ENCODE peak calls at places on chromosomes 16 and 17, in five cellular contexts. H, X, Z, P and Q are unnamed samples.

GRCh38 chr17:16928406-16929280 is 43.3 kb downstream of the TNFRSF13B start:
- DNase-seq in H (no peak), X (no peak), Z (no peak), P (no peak), Q (no peak)

GRCh38 chr16:8867483-8868271 is 1.1 kb downstream of the CARHSP1 start:
- DNase-seq in H (peak), X (peak), Z (no peak), P (peak), Q (no peak)

GRCh38 chr16:85617948-85618347 is 4.8 kb downstream of the GSE1 start:
- DNase-seq in H (no peak), X (no peak), Z (no peak), P (no peak), Q (no peak)

GRCh38 chr16:4372315-4372577 is 598 bp downstream of the VASN start:
- DNase-seq in H (no peak), X (no peak), Z (no peak), P (no peak), Q (no peak)

GRCh38 chr17:63331301-63331700 is 114.8 kb downstream of the CYB561 start:
- DNase-seq in H (no peak), X (no peak), Z (no peak), P (no peak), Q (no peak)

GRCh38 chr16:67613808-67614207 is 31.1 kb upstream of the CARMIL2 start:
- DNase-seq in H (peak), X (peak), Z (no peak), P (peak), Q (no peak)

GRCh38 chr16:29312835-29313558 is 93.5 kb downstream of the NPIPB11 start:
- DNase-seq in H (peak), X (no peak), Z (no peak), P (peak), Q (no peak)

GRCh38 chr17:73613271-73613941 is 30.8 kb downstream of the SDK2 start:
- DNase-seq in H (peak), X (peak), Z (no peak), P (no peak), Q (peak)

GRCh38 chr16:89691231-89691985 is 4.9 kb downstream of the CDK10 start:
- DNase-seq in H (no peak), X (no peak), Z (no peak), P (no peak), Q (no peak)

GRCh38 chr17:40608061-40608581 is 39.5 kb downstream of the SMARCE1 start:
- DNase-seq in H (no peak), X (no peak), Z (no peak), P (no peak), Q (no peak)

GRCh38 chr17:77209330-77209748 is 68.6 kb downstream of the SEC14L1 start:
- DNase-seq in H (no peak), X (no peak), Z (no peak), P (no peak), Q (no peak)

GRCh38 chr17:49393491-49394255 is 21.0 kb downstream of the PHB1 start:
- DNase-seq in H (no peak), X (no peak), Z (no peak), P (no peak), Q (no peak)

GRCh38 chr17:73711916-73712315 is 67.7 kb upstream of the SDK2 start:
- DNase-seq in H (no peak), X (no peak), Z (no peak), P (no peak), Q (no peak)

GRCh38 chr17:2140683-2141082 is 85.8 kb downstream of the HIC1 start:
- DNase-seq in H (no peak), X (no peak), Z (no peak), P (no peak), Q (no peak)

GRCh38 chr16:79272141-79272577 is 328.4 kb downstream of the MAF start:
- DNase-seq in H (no peak), X (no peak), Z (no peak), P (no peak), Q (no peak)

GRCh38 chr16:74752756-74753155 is 21.9 kb downstream of the FA2H start:
- DNase-seq in H (no peak), X (no peak), Z (no peak), P (no peak), Q (no peak)

GRCh38 chr16:71467810-71468209 is 5.8 kb upstream of the ZNF23 start:
- DNase-seq in H (peak), X (peak), Z (peak), P (no peak), Q (peak)

GRCh38 chr17:55765472-55765871 is 14.6 kb downstream of the PCTP start:
- DNase-seq in H (no peak), X (no peak), Z (no peak), P (no peak), Q (no peak)

GRCh38 chr17:75771334-75772281 is 6.6 kb upstream of the GALK1 start:
- DNase-seq in H (no peak), X (no peak), Z (no peak), P (no peak), Q (no peak)

GRCh38 chr17:5410594-5411272 is 8.7 kb downstream of the NUP88 start:
- DNase-seq in H (no peak), X (no peak), Z (peak), P (no peak), Q (no peak)

GRCh38 chr16:66510711-66511614 is 39.0 kb downstream of the TK2 start:
- DNase-seq in H (no peak), X (no peak), Z (no peak), P (no peak), Q (no peak)

GRCh38 chr16:26395700-26396099 is 671.0 kb upstream of the C16orf82 start:
- DNase-seq in H (no peak), X (no peak), Z (no peak), P (no peak), Q (no peak)

GRCh38 chr16:53320992-53321391 is 113.3 kb upstream of the RBL2 start:
- DNase-seq in H (no peak), X (no peak), Z (no peak), P (no peak), Q (no peak)

GRCh38 chr17:70597774-70598173 is 428.4 kb downstream of the KCNJ2 start:
- DNase-seq in H (no peak), X (no peak), Z (no peak), P (no peak), Q (no peak)

GRCh38 chr16:87689956-87690465 is 75.8 kb downstream of the KLHDC4 start:
- DNase-seq in H (no peak), X (no peak), Z (no peak), P (no peak), Q (no peak)

GRCh38 chr16:24255446-24256352 is at the start of gene CACNG3:
- DNase-seq in H (peak), X (peak), Z (peak), P (peak), Q (peak)

GRCh38 chr16:9469512-9469911 is 378.1 kb downstream of the HAPSTR1 start:
- DNase-seq in H (no peak), X (no peak), Z (no peak), P (no peak), Q (no peak)

GRCh38 chr17:39695089-39695474 is 4.8 kb upstream of the ERBB2 start:
- DNase-seq in H (no peak), X (peak), Z (no peak), P (no peak), Q (no peak)

GRCh38 chr17:4717791-4718190 is 7.4 kb downstream of the ARRB2 start:
- DNase-seq in H (no peak), X (no peak), Z (no peak), P (no peak), Q (no peak)

GRCh38 chr17:80386341-80386740 is 28.6 kb upstream of the ENDOV start:
- DNase-seq in H (no peak), X (no peak), Z (no peak), P (no peak), Q (no peak)

GRCh38 chr17:72788950-72789585 is 303.4 kb downstream of the SLC39A11 start:
- DNase-seq in H (no peak), X (no peak), Z (no peak), P (no peak), Q (no peak)

GRCh38 chr17:43578699-43579569 is 32.8 kb upstream of the ETV4 start:
- DNase-seq in H (peak), X (peak), Z (peak), P (peak), Q (no peak)

GRCh38 chr16:16027728-16028310 is 78.4 kb downstream of the ABCC1 start:
- DNase-seq in H (no peak), X (no peak), Z (no peak), P (no peak), Q (no peak)

GRCh38 chr17:37610971-37611370 is 1.8 kb upstream of the SYNRG start:
- DNase-seq in H (no peak), X (no peak), Z (no peak), P (no peak), Q (no peak)

GRCh38 chr17:48818361-48818841 is 1.4 kb upstream of the TTLL6 start:
- DNase-seq in H (peak), X (peak), Z (no peak), P (no peak), Q (no peak)

DNA sequence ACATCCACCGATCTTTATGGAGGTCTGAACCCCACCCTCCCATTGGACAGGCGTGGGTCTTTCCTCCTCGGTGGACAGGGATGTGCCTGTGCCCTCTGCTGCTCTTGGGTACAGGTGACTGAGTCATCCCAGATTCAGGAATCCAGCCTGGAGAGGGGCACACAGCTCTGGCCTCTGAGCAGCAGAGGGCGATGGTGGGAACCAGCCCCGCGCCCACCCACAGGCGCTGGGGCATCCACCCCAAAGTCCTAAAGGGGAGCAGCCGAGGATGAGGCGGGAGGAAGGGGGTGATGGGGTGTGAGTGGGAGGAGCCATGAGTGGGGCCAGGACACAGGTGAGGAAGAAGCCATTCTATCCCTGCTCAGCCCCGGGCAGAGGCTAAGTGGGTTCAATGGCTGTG is 35.0 kb downstream of the ENGASE start:
- DNase-seq in H (no peak), X (peak), Z (no peak), P (no peak), Q (no peak)
- TF ChIP-seq CTCF in H (no peak), X (peak), Z (no peak), P (peak), Q (peak)

DNA sequence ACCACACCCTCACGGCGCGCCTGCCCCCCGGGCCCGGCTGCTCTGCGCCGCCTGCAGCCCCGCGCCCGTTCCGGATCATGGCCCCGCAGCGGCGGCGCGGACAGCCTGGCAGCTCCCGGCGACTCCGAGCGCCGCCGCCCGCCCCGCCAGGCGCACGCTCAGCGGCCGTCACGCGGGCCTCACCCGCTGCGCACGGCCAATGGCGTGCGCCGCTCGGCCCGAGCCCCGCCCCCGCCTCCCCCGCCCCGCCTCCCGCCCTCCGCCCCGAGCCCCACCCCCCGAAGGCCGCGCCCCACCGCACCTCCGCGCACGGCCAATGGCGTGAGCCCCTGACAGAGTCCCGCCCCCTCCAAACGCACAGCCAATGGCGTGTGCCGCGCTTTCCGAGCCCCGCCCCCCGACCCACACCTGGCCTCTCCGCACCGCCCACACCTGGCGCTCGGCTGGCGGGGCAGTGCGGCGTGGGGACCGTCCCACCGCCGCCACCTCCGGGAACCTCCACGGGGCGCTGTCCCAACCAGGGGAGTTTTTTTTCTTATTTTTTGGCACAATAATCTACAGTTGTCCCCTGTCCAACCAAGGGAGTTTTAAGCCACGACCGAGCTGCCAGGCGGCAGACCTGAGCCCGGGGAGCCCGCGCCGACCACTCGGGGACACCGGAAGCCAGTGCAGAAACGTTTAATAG is at the start of gene PCYT2:
- DNase-seq in H (peak), X (peak), Z (peak), P (peak), Q (peak)
- TF ChIP-seq CTCF in H (no peak), X (peak), Z (no peak), P (no peak), Q (peak)

GRCh38 chr16:2716948-2717347 is 3.1 kb downstream of the PRSS27 start:
- DNase-seq in H (no peak), X (no peak), Z (no peak), P (no peak), Q (no peak)
- TF ChIP-seq CTCF in H (no peak), X (peak), Z (no peak), P (no peak), Q (no peak)

GRCh38 chr16:6682142-6682811 is 650.4 kb upstream of the RBFOX1 start:
- DNase-seq in H (peak), X (peak), Z (peak), P (peak), Q (peak)
- TF ChIP-seq CTCF in H (peak), X (peak), Z (peak), P (peak), Q (peak)

DNA sequence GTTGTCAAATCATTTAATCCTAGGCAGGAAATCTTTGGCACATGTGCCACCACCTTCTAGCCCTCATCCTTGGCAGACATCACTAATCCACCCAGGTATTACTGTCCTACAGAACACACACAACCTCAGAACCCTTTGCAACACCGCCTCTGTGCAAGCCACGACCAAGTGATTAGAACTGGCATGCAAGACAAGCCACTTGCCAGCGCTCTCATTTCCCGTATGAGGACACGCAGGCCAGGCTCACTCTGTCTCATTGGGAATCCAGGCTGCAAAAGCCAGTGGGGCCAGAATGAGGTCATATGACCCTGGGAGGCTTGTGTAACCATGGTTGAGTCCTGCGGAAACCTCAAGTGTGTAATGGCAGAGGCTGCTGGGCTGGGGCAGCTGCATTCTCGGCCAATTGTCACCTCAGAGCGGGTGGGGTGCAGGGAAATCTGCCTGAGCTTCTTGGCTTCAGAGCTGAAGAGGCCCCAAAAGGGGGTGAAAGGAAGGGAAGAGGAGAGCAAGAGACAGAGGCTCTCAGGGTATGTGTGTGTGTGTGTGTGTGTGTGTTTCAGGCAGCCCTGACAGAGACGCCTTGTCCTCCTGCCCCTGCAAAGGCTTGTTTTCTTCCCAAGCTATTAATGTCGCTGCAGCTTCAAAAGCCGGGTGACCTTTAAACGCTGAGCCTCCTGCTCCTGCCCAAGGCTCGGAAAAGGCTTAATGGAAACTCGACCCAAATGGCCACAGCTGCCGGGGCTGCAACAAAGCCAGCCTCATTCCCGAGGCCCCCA is 43.2 kb upstream of the MRPS23 start:
- DNase-seq in H (peak), X (peak), Z (no peak), P (no peak), Q (peak)
- TF ChIP-seq CTCF in H (peak), X (no peak), Z (no peak), P (no peak), Q (no peak)

DNA sequence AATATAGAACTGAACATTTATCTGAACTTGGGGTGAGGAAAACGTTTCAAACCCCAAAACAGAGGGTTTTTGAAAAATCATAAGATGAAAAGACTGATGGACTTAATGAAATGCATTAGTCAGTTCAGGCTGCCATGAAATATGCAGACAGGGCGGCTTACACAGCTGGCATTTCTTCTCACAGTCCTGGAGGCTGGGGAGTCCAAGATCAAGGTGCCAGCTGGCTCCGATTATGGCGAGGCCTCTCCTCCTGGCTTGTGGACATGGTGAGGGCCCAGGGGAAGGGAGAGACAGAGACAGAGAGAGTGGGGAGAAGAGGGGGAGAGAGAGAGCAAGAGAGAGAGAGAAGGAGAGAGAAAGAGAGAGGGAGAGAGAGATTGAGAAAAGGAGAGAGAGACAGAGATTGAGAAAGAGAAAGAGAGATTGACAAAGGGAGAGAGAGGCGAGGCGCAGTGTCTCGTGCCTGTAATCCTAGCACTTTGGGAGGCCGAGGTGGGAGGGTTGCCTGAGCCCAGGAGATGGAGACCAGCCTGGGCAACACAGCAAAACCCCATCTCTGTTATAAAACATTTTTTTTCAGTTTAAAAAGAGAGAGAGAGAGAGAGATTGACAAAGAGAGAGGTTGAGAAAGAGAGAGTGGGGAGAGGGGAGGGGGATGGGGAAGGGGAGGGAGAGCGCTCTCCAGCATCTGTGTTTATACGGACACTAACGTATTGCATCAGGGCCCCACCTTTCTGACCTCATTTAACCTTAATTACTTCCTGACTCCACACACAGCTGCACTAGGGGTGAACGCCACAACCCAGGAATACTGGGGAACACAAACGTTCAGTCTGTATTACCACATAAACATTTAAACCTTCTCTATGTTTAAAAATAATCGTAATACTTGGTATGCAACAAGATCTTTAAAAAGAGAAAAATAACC is 24.6 kb upstream of the RPH3AL start:
- DNase-seq in H (no peak), X (no peak), Z (no peak), P (no peak), Q (no peak)
- TF ChIP-seq CTCF in H (no peak), X (no peak), Z (no peak), P (no peak), Q (no peak)

GRCh38 chr16:53346-54236 is at the start of the genes POLR3K and SNRNP25:
- DNase-seq in H (peak), X (peak), Z (peak), P (peak), Q (peak)
- TF ChIP-seq CTCF in H (no peak), X (no peak), Z (no peak), P (no peak), Q (no peak)

GRCh38 chr16:84088695-84089395 is 27.9 kb downstream of the MBTPS1 start:
- DNase-seq in H (no peak), X (no peak), Z (peak), P (peak), Q (no peak)
- TF ChIP-seq CTCF in H (no peak), X (peak), Z (peak), P (peak), Q (no peak)

DNA sequence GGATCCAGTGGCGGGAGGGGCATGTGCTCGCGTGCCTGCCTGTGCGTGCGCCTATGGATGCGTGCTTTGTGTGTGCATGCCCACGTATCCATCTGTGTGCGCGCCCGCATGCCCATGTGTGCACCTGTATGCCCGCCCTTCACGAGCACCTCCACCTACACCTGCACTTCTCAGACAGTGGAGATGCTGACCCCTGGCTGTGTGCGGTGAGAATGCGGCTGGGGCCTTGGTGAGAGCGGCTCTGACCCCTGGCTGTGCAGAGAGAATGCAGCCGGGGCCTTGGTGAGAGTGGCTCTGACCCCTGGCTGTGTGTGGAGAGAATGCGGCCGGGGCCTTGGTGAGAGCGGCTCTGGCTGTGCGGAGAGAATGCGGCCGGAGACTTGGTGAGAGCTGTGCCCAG is 33.9 kb downstream of the AXIN1 start:
- DNase-seq in H (peak), X (peak), Z (no peak), P (no peak), Q (peak)
- TF ChIP-seq CTCF in H (peak), X (peak), Z (no peak), P (peak), Q (peak)